ENCODE peak calls at places on chromosomes 16 and 17, in ten cellular contexts. I is cardiac muscle cell, D is hepatocyte, O is GM12878, T is testis, A is H1, C is keratinocyte, V is fibroblast of lung, R is tibial nerve, P is breast epithelium. M is an unnamed sample. For H3K9me3, the result is how much of the 10 kb centered on the place peaks cover.

GRCh38 chr17:59287452-59287851 is 44.0 kb upstream of the YPEL2 start:
- DNase-seq in I (peak), C (peak), O (no peak), V (peak), A (no peak), T (no peak), P (no peak), R (peak), D (no peak), M (no peak)

GRCh38 chr17:81456798-81457197 is 55.8 kb downstream of the ACTG1 start:
- DNase-seq in D (no peak), O (no peak), R (no peak), P (no peak), A (no peak), C (no peak), V (no peak), I (peak), T (no peak), M (no peak)

GRCh38 chr16:55476625-55477533 is 2.1 kb upstream of the MMP2 start:
- DNase-seq in C (no peak), D (no peak), P (no peak), V (no peak), O (no peak), I (no peak), R (no peak), T (peak), A (no peak), M (no peak)

GRCh38 chr16:11107781-11108465 is 148.1 kb downstream of the SOCS1 start:
- DNase-seq in D (no peak), I (peak), C (no peak), O (no peak), R (no peak), V (peak), P (no peak), T (no peak), A (no peak), M (no peak)

GRCh38 chr17:49851387-49852291 is 3.8 kb upstream of the TAC4 start:
- DNase-seq in V (peak), I (peak), O (no peak), C (no peak), R (peak), A (peak), T (peak), D (peak), P (peak), M (peak)

GRCh38 chr16:50269769-50270509 is 3.6 kb downstream of the ADCY7 start:
- DNase-seq in C (no peak), V (no peak), R (no peak), I (no peak), D (no peak), A (no peak), T (no peak), P (no peak), O (no peak), M (no peak)

GRCh38 chr17:43784068-43784467 is 3.8 kb downstream of the CFAP97D1 start:
- DNase-seq in O (no peak), R (no peak), P (no peak), C (no peak), I (no peak), A (no peak), D (no peak), T (no peak), V (peak), M (no peak)

GRCh38 chr16:9527976-9528375 is 436.5 kb downstream of the HAPSTR1 start:
- DNase-seq in P (no peak), O (no peak), C (no peak), I (no peak), D (no peak), A (no peak), R (no peak), T (no peak), V (no peak), M (no peak)

GRCh38 chr16:73080931-73081330 is 33.0 kb upstream of the ZFHX3 start:
- DNase-seq in V (no peak), A (no peak), C (no peak), T (no peak), P (no peak), D (no peak), O (no peak), I (no peak), R (no peak), M (no peak)

DNA sequence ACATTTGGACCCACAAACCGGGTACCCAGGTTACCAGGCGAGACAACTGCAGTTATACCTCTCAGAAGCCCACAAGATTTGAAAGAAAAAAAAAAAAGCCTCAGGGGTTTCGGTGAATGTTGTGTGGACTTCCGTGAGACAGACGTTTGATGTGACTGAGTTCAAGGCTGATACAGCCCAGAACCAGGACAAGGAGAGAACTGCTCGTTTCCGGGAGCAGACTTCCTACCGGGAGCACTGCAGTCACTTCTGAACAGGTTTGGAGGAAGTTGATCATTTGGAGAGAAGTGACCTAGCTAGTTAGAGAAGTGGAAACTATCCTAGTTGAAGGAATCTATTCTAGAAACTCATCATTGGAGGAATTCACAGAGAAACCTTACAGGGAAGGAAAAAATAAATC is 847 bp downstream of the CKLF start:
- DNase-seq in O (no peak), I (no peak), R (no peak), V (no peak), P (no peak), A (no peak), D (no peak), C (no peak), T (no peak), M (no peak)
- H3K9me3 ChIP-seq in O (under half), I (under half), R (under half), V (under half), P (under half), A (under half), D (under half), C (under half), T (under half), M (under half)

DNA sequence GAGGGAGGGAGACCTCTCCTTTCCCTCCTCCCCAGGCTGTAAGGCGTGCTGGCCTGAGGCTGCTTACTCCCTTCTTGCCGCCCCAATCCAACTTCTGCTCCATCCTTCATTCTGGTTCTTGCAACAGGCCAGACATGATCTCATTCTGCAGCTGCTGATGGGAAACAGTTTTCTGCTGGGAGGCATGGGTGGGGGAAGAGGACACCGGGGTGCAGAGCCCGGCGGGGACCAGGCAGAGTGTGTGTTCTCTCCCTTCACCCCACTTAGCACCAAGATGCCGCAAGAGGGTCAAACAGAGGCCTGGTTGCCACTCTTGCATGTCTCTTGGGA is 1.4 kb downstream of the SARM1 start:
- DNase-seq in R (no peak), T (no peak), D (no peak), C (no peak), V (no peak), O (no peak), A (no peak), P (no peak), I (no peak), M (no peak)
- H3K4me3 ChIP-seq in R (no peak), T (no peak), D (no peak), C (no peak), V (peak), O (peak), A (no peak), P (peak), I (no peak), M (no peak)

GRCh38 chr17:42109086-42109485 is 3.4 kb downstream of the DHX58 start:
- DNase-seq in I (no peak), V (no peak), C (no peak), P (no peak), R (no peak), A (no peak), D (no peak), O (no peak), T (no peak), M (no peak)
- TF ChIP-seq CTCF in I (no peak), V (no peak), C (no peak), P (no peak), R (no peak), A (no peak), D (no peak), O (no peak), T (no peak), M (no peak)

DNA sequence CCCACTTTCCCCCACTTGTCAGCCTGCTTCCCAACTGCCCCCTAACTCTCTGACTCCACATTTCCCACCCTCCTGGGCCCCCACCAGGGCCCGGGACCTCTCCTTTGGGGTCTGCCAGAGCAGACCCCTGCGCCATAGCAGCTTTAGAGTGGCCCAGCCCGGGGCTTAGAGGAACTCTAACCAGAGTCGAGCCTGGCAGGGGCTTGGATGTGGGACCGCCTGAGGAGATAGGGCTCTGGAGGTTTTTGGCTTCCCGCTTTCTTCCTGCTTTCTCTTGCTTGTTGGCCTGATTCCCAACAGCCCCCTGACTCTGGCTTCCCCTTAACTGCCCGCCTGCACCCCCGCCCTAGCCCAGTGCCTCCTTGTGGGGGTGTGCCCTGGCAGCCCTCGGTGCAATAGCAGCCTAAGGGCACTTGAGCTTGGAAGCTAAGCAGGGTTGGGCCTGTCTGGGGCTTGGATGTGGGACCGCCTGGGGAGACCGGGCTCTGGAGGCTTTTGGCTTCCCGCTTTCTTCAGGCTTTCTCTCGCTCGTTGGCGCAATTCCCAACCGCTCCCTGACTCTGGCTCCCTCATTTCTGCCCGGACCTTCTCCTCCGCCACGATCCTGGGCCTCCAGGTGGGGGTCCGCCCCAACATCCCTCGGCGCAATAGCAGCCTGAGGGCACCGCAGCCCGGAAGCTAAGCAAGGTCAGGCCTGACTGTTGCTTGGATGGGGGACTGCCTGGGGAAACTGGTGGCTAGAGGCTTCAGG is 2292.0 kb downstream of the TP53TG3F start:
- DNase-seq in O (no peak), V (no peak), C (peak), P (no peak), T (no peak), A (no peak), R (no peak), I (no peak), D (no peak), M (peak)
- H3K9me3 ChIP-seq in O (under half), V (under half), C (under half), P (under half), T (under half), A (half or more), R (under half), I (under half), D (under half), M (under half)